ENCODE peak calls at places on chromosomes 16 and 17, in six cellular contexts. One of them, this sample, is unnamed.

GRCh38 chr17:32319548-32319905 is 22.4 kb downstream of the C17orf75 start:
- DNase-seq in bronchial epithelial cell: peak; percentile 32
- DNase-seq in mucosa of gallbladder: peak; percentile 77
- DNase-seq in activated CD4-positive, alpha-beta T cell treated with anti-CD3 and anti-CD28 coated beads, Interleukin-2, amount 50 U/mL, for 4 hours: peak; percentile 75
- DNase-seq in stimulated activated CD4-positive, alpha-beta T cell treated with anti-CD3 and anti-CD28 coated beads, Interleukin-15, amount 100 ng/mL, for 24 hours: peak; percentile 87
- DNase-seq in 8988T: peak; percentile 58
- DNase-seq in this sample: peak; percentile 65

GRCh38 chr17:20059728-20060188 is 50.6 kb downstream of the SPECC1 start:
- DNase-seq in stimulated activated CD4-positive, alpha-beta T cell treated with anti-CD3 and anti-CD28 coated beads, Interleukin-15, amount 100 ng/mL, for 24 hours: no peak
- DNase-seq in bronchial epithelial cell: peak; percentile 78
- DNase-seq in mucosa of gallbladder: no peak
- DNase-seq in activated CD4-positive, alpha-beta T cell treated with anti-CD3 and anti-CD28 coated beads, Interleukin-2, amount 50 U/mL, for 4 hours: no peak
- DNase-seq in 8988T: no peak
- DNase-seq in this sample: no peak

GRCh38 chr16:86789621-86790051 is 211.3 kb downstream of the FOXL1 start:
- DNase-seq in 8988T: no peak
- DNase-seq in mucosa of gallbladder: no peak
- DNase-seq in bronchial epithelial cell: no peak
- DNase-seq in activated CD4-positive, alpha-beta T cell treated with anti-CD3 and anti-CD28 coated beads, Interleukin-2, amount 50 U/mL, for 4 hours: no peak
- DNase-seq in stimulated activated CD4-positive, alpha-beta T cell treated with anti-CD3 and anti-CD28 coated beads, Interleukin-15, amount 100 ng/mL, for 24 hours: no peak
- DNase-seq in this sample: no peak

GRCh38 chr17:81929253-81930141 is 2.0 kb upstream of the MAFG start:
- DNase-seq in mucosa of gallbladder: no peak
- DNase-seq in activated CD4-positive, alpha-beta T cell treated with anti-CD3 and anti-CD28 coated beads, Interleukin-2, amount 50 U/mL, for 4 hours: no peak
- DNase-seq in bronchial epithelial cell: no peak
- DNase-seq in 8988T: no peak
- DNase-seq in stimulated activated CD4-positive, alpha-beta T cell treated with anti-CD3 and anti-CD28 coated beads, Interleukin-15, amount 100 ng/mL, for 24 hours: no peak
- DNase-seq in this sample: no peak

GRCh38 chr16:69709456-69710084 is 16.8 kb downstream of the NQO1 start:
- DNase-seq in bronchial epithelial cell: peak; percentile 70
- DNase-seq in 8988T: peak; percentile 50
- DNase-seq in activated CD4-positive, alpha-beta T cell treated with anti-CD3 and anti-CD28 coated beads, Interleukin-2, amount 50 U/mL, for 4 hours: no peak
- DNase-seq in mucosa of gallbladder: no peak
- DNase-seq in stimulated activated CD4-positive, alpha-beta T cell treated with anti-CD3 and anti-CD28 coated beads, Interleukin-15, amount 100 ng/mL, for 24 hours: no peak
- DNase-seq in this sample: peak; percentile 80

GRCh38 chr17:9419932-9420453 is 155.6 kb downstream of the STX8 start:
- DNase-seq in stimulated activated CD4-positive, alpha-beta T cell treated with anti-CD3 and anti-CD28 coated beads, Interleukin-15, amount 100 ng/mL, for 24 hours: no peak
- DNase-seq in bronchial epithelial cell: no peak
- DNase-seq in 8988T: no peak
- DNase-seq in activated CD4-positive, alpha-beta T cell treated with anti-CD3 and anti-CD28 coated beads, Interleukin-2, amount 50 U/mL, for 4 hours: no peak
- DNase-seq in mucosa of gallbladder: no peak
- DNase-seq in this sample: no peak

GRCh38 chr16:46428108-46429061 is 192.8 kb downstream of the SHCBP1 start:
- DNase-seq in stimulated activated CD4-positive, alpha-beta T cell treated with anti-CD3 and anti-CD28 coated beads, Interleukin-15, amount 100 ng/mL, for 24 hours: no peak
- DNase-seq in activated CD4-positive, alpha-beta T cell treated with anti-CD3 and anti-CD28 coated beads, Interleukin-2, amount 50 U/mL, for 4 hours: no peak
- DNase-seq in bronchial epithelial cell: no peak
- DNase-seq in 8988T: no peak
- DNase-seq in mucosa of gallbladder: no peak
- DNase-seq in this sample: no peak

GRCh38 chr16:3095869-3096268 is 3.2 kb downstream of the ZSCAN10 start:
- DNase-seq in bronchial epithelial cell: no peak
- DNase-seq in mucosa of gallbladder: no peak
- DNase-seq in activated CD4-positive, alpha-beta T cell treated with anti-CD3 and anti-CD28 coated beads, Interleukin-2, amount 50 U/mL, for 4 hours: no peak
- DNase-seq in 8988T: peak; percentile 63
- DNase-seq in stimulated activated CD4-positive, alpha-beta T cell treated with anti-CD3 and anti-CD28 coated beads, Interleukin-15, amount 100 ng/mL, for 24 hours: peak; percentile 78
- DNase-seq in this sample: no peak

GRCh38 chr16:56938664-56939513 is 6.9 kb downstream of the HERPUD1 start:
- DNase-seq in stimulated activated CD4-positive, alpha-beta T cell treated with anti-CD3 and anti-CD28 coated beads, Interleukin-15, amount 100 ng/mL, for 24 hours: peak; percentile 66
- DNase-seq in 8988T: no peak
- DNase-seq in mucosa of gallbladder: no peak
- DNase-seq in activated CD4-positive, alpha-beta T cell treated with anti-CD3 and anti-CD28 coated beads, Interleukin-2, amount 50 U/mL, for 4 hours: peak; percentile 12
- DNase-seq in bronchial epithelial cell: no peak
- DNase-seq in this sample: no peak